ENCODE peak calls at places on chromosomes 2 and 18, in four cellular contexts. J is pancreas, E is spleen, M is heart left ventricle. O is an unnamed sample.

GRCh38 chr2:27393225-27393624 is 12.7 kb upstream of the ZNF513 start:
- DNase-seq in E (no peak), J (no peak), M (no peak), O (no peak)

GRCh38 chr2:151343073-151343472 is 14.3 kb upstream of the TNFAIP6 start:
- DNase-seq in M (no peak), J (no peak), E (no peak), O (no peak)

GRCh38 chr2:203786912-203787311 is 80.5 kb downstream of the CD28 start:
- DNase-seq in M (peak; percentile 36), E (no peak), J (no peak), O (peak; percentile 56)

GRCh38 chr2:192195548-192196418 is 1.1 kb upstream of the TMEFF2 start:
- DNase-seq in M (peak; percentile 18), E (peak; percentile 72), J (no peak), O (peak; percentile 72)

GRCh38 chr18:48670751-48671560 is 132.1 kb downstream of the CTIF start:
- DNase-seq in E (no peak), M (no peak), J (no peak), O (no peak)

GRCh38 chr2:96100893-96101304 is 15.5 kb downstream of the ADRA2B start:
- DNase-seq in J (no peak), M (peak; percentile 5), E (peak; percentile 39), O (peak; percentile 25)

GRCh38 chr2:117470311-117471095 is 344.0 kb upstream of the DDX18 start:
- DNase-seq in J (no peak), E (no peak), M (no peak), O (no peak)

GRCh38 chr18:12692206-12692605 is 10.3 kb downstream of the CEP76 start:
- DNase-seq in E (no peak), J (no peak), M (no peak), O (no peak)

GRCh38 chr2:159614534-159615186 is 1.7 kb downstream of the BAZ2B start:
- DNase-seq in E (no peak), J (no peak), M (no peak), O (no peak)

GRCh38 chr2:191481305-191482075 is 196.4 kb upstream of the NABP1 start:
- DNase-seq in J (no peak), E (no peak), M (no peak), O (no peak)

GRCh38 chr2:119234021-119235019 is 10.7 kb downstream of the STEAP3 start:
- DNase-seq in M (no peak), E (no peak), J (no peak), O (no peak)

GRCh38 chr2:85277416-85278158 is 50.2 kb downstream of the TGOLN2 start:
- DNase-seq in J (no peak), M (peak; percentile 71), E (no peak), O (no peak)
- H3K4me1 ChIP-seq in J (no peaks in the 10 kb centered on the region), M (no peaks in the 10 kb centered on the region), E (peaks cover 16% of the 10 kb centered on the region), O (no peaks in the 10 kb centered on the region)

GRCh38 chr2:241363316-241363879 is 7.3 kb downstream of the FARP2 start:
- DNase-seq in M (no peak), J (no peak), E (no peak), O (no peak)
- H3K4me1 ChIP-seq in M (no peaks in the 10 kb centered on the region), J (peaks cover 26% of the 10 kb centered on the region), E (peaks cover 81% of the 10 kb centered on the region), O (no peaks in the 10 kb centered on the region)

GRCh38 chr18:8453528-8453927 is 155.7 kb upstream of the RAB12 start:
- DNase-seq in E (no peak), M (no peak), J (no peak), O (no peak)

GRCh38 chr18:8450013-8450412 is 159.2 kb upstream of the RAB12 start:
- DNase-seq in J (no peak), E (no peak), M (peak; percentile 28), O (no peak)

GRCh38 chr18:8450898-8451665 is 158.2 kb upstream of the RAB12 start:
- DNase-seq in M (peak; percentile 24), J (no peak), E (peak; percentile 81), O (no peak)

GRCh38 chr18:8443505-8443904 is 165.7 kb upstream of the RAB12 start:
- DNase-seq in M (no peak), J (no peak), E (no peak), O (no peak)

DNA sequence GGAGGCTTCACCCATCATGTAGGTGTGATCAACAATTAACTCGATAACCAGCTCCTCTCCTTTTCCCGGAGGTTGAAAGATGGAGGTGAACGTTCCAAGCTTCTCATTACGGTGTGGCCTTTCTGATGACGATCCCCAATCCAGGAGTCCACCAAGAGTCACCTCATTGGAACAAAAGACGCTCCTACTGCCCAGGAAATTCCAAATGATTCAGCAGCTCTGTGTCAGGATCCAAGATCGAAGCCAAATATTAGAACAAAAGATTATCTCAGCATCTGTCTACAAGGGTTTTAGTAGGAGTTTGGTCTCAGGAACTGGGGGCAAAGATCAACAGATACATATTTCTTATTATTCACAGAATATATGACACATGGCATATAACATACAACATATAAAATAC is 161.1 kb upstream of the RAB12 start:
- DNase-seq in M (no peak), J (no peak), E (no peak), O (no peak)
- H3K4me1 ChIP-seq in M (no peaks in the 10 kb centered on the region), J (no peaks in the 10 kb centered on the region), E (no peaks in the 10 kb centered on the region), O (no peaks in the 10 kb centered on the region)

GRCh38 chr2:197140045-197140444 is 170.5 kb downstream of the ANKRD44 start:
- DNase-seq in J (no peak), M (no peak), E (no peak), O (no peak)
- H3K4me1 ChIP-seq in J (peaks cover 10% of the 10 kb centered on the region), M (peaks cover 4% of the 10 kb centered on the region), E (peaks cover 73% of the 10 kb centered on the region), O (no peaks in the 10 kb centered on the region)

GRCh38 chr2:205689837-205690236 is 7.5 kb downstream of the NRP2 start:
- DNase-seq in J (no peak), M (no peak), E (no peak), O (no peak)
- H3K4me1 ChIP-seq in J (no peaks in the 10 kb centered on the region), M (no peaks in the 10 kb centered on the region), E (peaks cover 29% of the 10 kb centered on the region), O (no peaks in the 10 kb centered on the region)

GRCh38 chr2:134244091-134244490 is 9.8 kb upstream of the MGAT5 start:
- DNase-seq in E (no peak), M (no peak), J (no peak), O (no peak)
- H3K4me1 ChIP-seq in E (peaks cover 86% of the 10 kb centered on the region), M (peaks cover 2% of the 10 kb centered on the region), J (peaks cover 4% of the 10 kb centered on the region), O (no peaks in the 10 kb centered on the region)

O was measured in aorta.